ENCODE peak calls at places on chromosome 5, in five cellular contexts. One of them, this sample, is unnamed.
A peak's percentile ranks its signal among the peaks of the same experiment; 100 is the strongest.

GRCh38 chr5:107532182-107532878 is 138.4 kb downstream of the EFNA5 start:
- DNase-seq in effector CD8-positive, alpha-beta T cell: no peak
- DNase-seq in HFFc6: no peak
- DNase-seq in T-helper 22 cell: no peak
- DNase-seq in activated T-cell treated with anti-CD3 and anti-CD28 coated beads for 48 hours: no peak
- DNase-seq in this sample: no peak

GRCh38 chr5:90949469-90950358 is 391.1 kb downstream of the ADGRV1 start:
- DNase-seq in activated T-cell treated with anti-CD3 and anti-CD28 coated beads for 48 hours: no peak
- DNase-seq in effector CD8-positive, alpha-beta T cell: no peak
- DNase-seq in T-helper 22 cell: no peak
- DNase-seq in HFFc6: no peak
- DNase-seq in this sample: no peak

GRCh38 chr5:56170557-56170956 is 62.6 kb downstream of the ANKRD55 start:
- DNase-seq in activated T-cell treated with anti-CD3 and anti-CD28 coated beads for 48 hours: no peak
- DNase-seq in HFFc6: no peak
- DNase-seq in T-helper 22 cell: no peak
- DNase-seq in effector CD8-positive, alpha-beta T cell: no peak
- DNase-seq in this sample: no peak

GRCh38 chr5:142512041-142512679 is 173.7 kb downstream of the FGF1 start:
- DNase-seq in activated T-cell treated with anti-CD3 and anti-CD28 coated beads for 48 hours: no peak
- DNase-seq in T-helper 22 cell: no peak
- DNase-seq in HFFc6: no peak
- DNase-seq in effector CD8-positive, alpha-beta T cell: no peak
- DNase-seq in this sample: no peak

GRCh38 chr5:29780401-29780800 is 1413.1 kb upstream of the CDH6 start:
- DNase-seq in HFFc6: no peak
- DNase-seq in T-helper 22 cell: no peak
- DNase-seq in effector CD8-positive, alpha-beta T cell: no peak
- DNase-seq in activated T-cell treated with anti-CD3 and anti-CD28 coated beads for 48 hours: no peak
- DNase-seq in this sample: no peak

GRCh38 chr5:159620853-159621540 is 290.7 kb upstream of the IL12B start:
- DNase-seq in effector CD8-positive, alpha-beta T cell: no peak
- DNase-seq in T-helper 22 cell: no peak
- DNase-seq in activated T-cell treated with anti-CD3 and anti-CD28 coated beads for 48 hours: no peak
- DNase-seq in HFFc6: no peak
- DNase-seq in this sample: peak; percentile 27

GRCh38 chr5:80255425-80255751 is 460 bp downstream of the SERINC5 start:
- DNase-seq in activated T-cell treated with anti-CD3 and anti-CD28 coated beads for 48 hours: peak; percentile 61
- DNase-seq in T-helper 22 cell: no peak
- DNase-seq in effector CD8-positive, alpha-beta T cell: peak; percentile 35
- DNase-seq in HFFc6: peak; percentile 52
- DNase-seq in this sample: peak; percentile 59

GRCh38 chr5:1669276-1670155 is 130.1 kb downstream of the MRPL36 start:
- DNase-seq in activated T-cell treated with anti-CD3 and anti-CD28 coated beads for 48 hours: no peak
- DNase-seq in HFFc6: no peak
- DNase-seq in effector CD8-positive, alpha-beta T cell: no peak
- DNase-seq in T-helper 22 cell: no peak
- DNase-seq in this sample: no peak

GRCh38 chr5:95975703-95976102 is 14.1 kb upstream of the ELL2 start:
- DNase-seq in activated T-cell treated with anti-CD3 and anti-CD28 coated beads for 48 hours: no peak
- DNase-seq in effector CD8-positive, alpha-beta T cell: no peak
- DNase-seq in T-helper 22 cell: no peak
- DNase-seq in HFFc6: no peak
- DNase-seq in this sample: peak; percentile 0

GRCh38 chr5:154884424-154884823 is 26.0 kb downstream of the CNOT8 start:
- DNase-seq in HFFc6: no peak
- DNase-seq in activated T-cell treated with anti-CD3 and anti-CD28 coated beads for 48 hours: no peak
- DNase-seq in T-helper 22 cell: no peak
- DNase-seq in effector CD8-positive, alpha-beta T cell: no peak
- DNase-seq in this sample: no peak

GRCh38 chr5:142969186-142969585 is 199.0 kb downstream of the ARHGAP26 start:
- DNase-seq in activated T-cell treated with anti-CD3 and anti-CD28 coated beads for 48 hours: no peak
- DNase-seq in T-helper 22 cell: no peak
- DNase-seq in effector CD8-positive, alpha-beta T cell: no peak
- DNase-seq in HFFc6: no peak
- DNase-seq in this sample: no peak

GRCh38 chr5:73945505-73945904 is 319.5 kb downstream of the ARHGEF28 start:
- DNase-seq in effector CD8-positive, alpha-beta T cell: no peak
- DNase-seq in HFFc6: no peak
- DNase-seq in activated T-cell treated with anti-CD3 and anti-CD28 coated beads for 48 hours: no peak
- DNase-seq in T-helper 22 cell: no peak
- DNase-seq in this sample: peak; percentile 4